ENCODE peak calls at places on chromosomes 11 and 22, in five cellular contexts. One of them, this sample, is unnamed.

GRCh38 chr11:127275771-127276170 is 275.2 kb upstream of the KIRREL3 start:
- DNase-seq in stimulated activated CD4-positive, alpha-beta T cell treated with anti-CD3 and anti-CD28 coated beads, Interleukin-4, amount 100 ng/mL, for 48 hours: no peak
- DNase-seq in stimulated activated CD8-positive, alpha-beta memory T cell treated with anti-CD3 and anti-CD28 coated beads, Interleukin-15, amount 100 ng/mL, for 48 hours: no peak
- DNase-seq in activated naive CD8-positive, alpha-beta T cell treated with anti-CD3 and anti-CD28 coated beads, Interleukin-2, amount 50 U/mL, for 24 hours: no peak
- DNase-seq in HT1080: peak
- DNase-seq in this sample: no peak

GRCh38 chr11:120709808-120710207 is 198.3 kb downstream of the GRIK4 start:
- DNase-seq in activated naive CD8-positive, alpha-beta T cell treated with anti-CD3 and anti-CD28 coated beads, Interleukin-2, amount 50 U/mL, for 24 hours: no peak
- DNase-seq in HT1080: no peak
- DNase-seq in stimulated activated CD4-positive, alpha-beta T cell treated with anti-CD3 and anti-CD28 coated beads, Interleukin-4, amount 100 ng/mL, for 48 hours: no peak
- DNase-seq in stimulated activated CD8-positive, alpha-beta memory T cell treated with anti-CD3 and anti-CD28 coated beads, Interleukin-15, amount 100 ng/mL, for 48 hours: no peak
- DNase-seq in this sample: no peak

GRCh38 chr11:110479445-110480101 is 49.8 kb downstream of the FDX1 start:
- DNase-seq in stimulated activated CD8-positive, alpha-beta memory T cell treated with anti-CD3 and anti-CD28 coated beads, Interleukin-15, amount 100 ng/mL, for 48 hours: no peak
- DNase-seq in HT1080: peak
- DNase-seq in activated naive CD8-positive, alpha-beta T cell treated with anti-CD3 and anti-CD28 coated beads, Interleukin-2, amount 50 U/mL, for 24 hours: no peak
- DNase-seq in stimulated activated CD4-positive, alpha-beta T cell treated with anti-CD3 and anti-CD28 coated beads, Interleukin-4, amount 100 ng/mL, for 48 hours: no peak
- DNase-seq in this sample: peak

GRCh38 chr11:127451852-127452251 is 451.3 kb upstream of the KIRREL3 start:
- DNase-seq in activated naive CD8-positive, alpha-beta T cell treated with anti-CD3 and anti-CD28 coated beads, Interleukin-2, amount 50 U/mL, for 24 hours: no peak
- DNase-seq in stimulated activated CD8-positive, alpha-beta memory T cell treated with anti-CD3 and anti-CD28 coated beads, Interleukin-15, amount 100 ng/mL, for 48 hours: no peak
- DNase-seq in stimulated activated CD4-positive, alpha-beta T cell treated with anti-CD3 and anti-CD28 coated beads, Interleukin-4, amount 100 ng/mL, for 48 hours: no peak
- DNase-seq in HT1080: no peak
- DNase-seq in this sample: no peak

GRCh38 chr11:110200241-110200640 is 96.2 kb downstream of the RDX start:
- DNase-seq in stimulated activated CD8-positive, alpha-beta memory T cell treated with anti-CD3 and anti-CD28 coated beads, Interleukin-15, amount 100 ng/mL, for 48 hours: no peak
- DNase-seq in stimulated activated CD4-positive, alpha-beta T cell treated with anti-CD3 and anti-CD28 coated beads, Interleukin-4, amount 100 ng/mL, for 48 hours: no peak
- DNase-seq in activated naive CD8-positive, alpha-beta T cell treated with anti-CD3 and anti-CD28 coated beads, Interleukin-2, amount 50 U/mL, for 24 hours: no peak
- DNase-seq in HT1080: peak
- DNase-seq in this sample: no peak

GRCh38 chr11:46315783-46316563 is 31.3 kb upstream of the DGKZ start:
- DNase-seq in activated naive CD8-positive, alpha-beta T cell treated with anti-CD3 and anti-CD28 coated beads, Interleukin-2, amount 50 U/mL, for 24 hours: no peak
- DNase-seq in HT1080: no peak
- DNase-seq in stimulated activated CD4-positive, alpha-beta T cell treated with anti-CD3 and anti-CD28 coated beads, Interleukin-4, amount 100 ng/mL, for 48 hours: no peak
- DNase-seq in stimulated activated CD8-positive, alpha-beta memory T cell treated with anti-CD3 and anti-CD28 coated beads, Interleukin-15, amount 100 ng/mL, for 48 hours: no peak
- DNase-seq in this sample: no peak

GRCh38 chr22:44338906-44339305 is 26.2 kb upstream of the SHISAL1 start:
- DNase-seq in HT1080: no peak
- DNase-seq in stimulated activated CD8-positive, alpha-beta memory T cell treated with anti-CD3 and anti-CD28 coated beads, Interleukin-15, amount 100 ng/mL, for 48 hours: no peak
- DNase-seq in stimulated activated CD4-positive, alpha-beta T cell treated with anti-CD3 and anti-CD28 coated beads, Interleukin-4, amount 100 ng/mL, for 48 hours: no peak
- DNase-seq in activated naive CD8-positive, alpha-beta T cell treated with anti-CD3 and anti-CD28 coated beads, Interleukin-2, amount 50 U/mL, for 24 hours: no peak
- DNase-seq in this sample: no peak

GRCh38 chr11:118544647-118545010 is 13.6 kb downstream of the TMEM25 start:
- DNase-seq in stimulated activated CD8-positive, alpha-beta memory T cell treated with anti-CD3 and anti-CD28 coated beads, Interleukin-15, amount 100 ng/mL, for 48 hours: no peak
- DNase-seq in stimulated activated CD4-positive, alpha-beta T cell treated with anti-CD3 and anti-CD28 coated beads, Interleukin-4, amount 100 ng/mL, for 48 hours: no peak
- DNase-seq in HT1080: no peak
- DNase-seq in activated naive CD8-positive, alpha-beta T cell treated with anti-CD3 and anti-CD28 coated beads, Interleukin-2, amount 50 U/mL, for 24 hours: no peak
- DNase-seq in this sample: no peak

GRCh38 chr22:38235240-38235850 is 33.6 kb downstream of the MAFF start:
- DNase-seq in HT1080: no peak
- DNase-seq in activated naive CD8-positive, alpha-beta T cell treated with anti-CD3 and anti-CD28 coated beads, Interleukin-2, amount 50 U/mL, for 24 hours: no peak
- DNase-seq in stimulated activated CD8-positive, alpha-beta memory T cell treated with anti-CD3 and anti-CD28 coated beads, Interleukin-15, amount 100 ng/mL, for 48 hours: no peak
- DNase-seq in stimulated activated CD4-positive, alpha-beta T cell treated with anti-CD3 and anti-CD28 coated beads, Interleukin-4, amount 100 ng/mL, for 48 hours: no peak
- DNase-seq in this sample: no peak

GRCh38 chr11:5605849-5606248 is 9.4 kb downstream of the TRIM6 start:
- DNase-seq in stimulated activated CD8-positive, alpha-beta memory T cell treated with anti-CD3 and anti-CD28 coated beads, Interleukin-15, amount 100 ng/mL, for 48 hours: no peak
- DNase-seq in stimulated activated CD4-positive, alpha-beta T cell treated with anti-CD3 and anti-CD28 coated beads, Interleukin-4, amount 100 ng/mL, for 48 hours: no peak
- DNase-seq in HT1080: peak
- DNase-seq in activated naive CD8-positive, alpha-beta T cell treated with anti-CD3 and anti-CD28 coated beads, Interleukin-2, amount 50 U/mL, for 24 hours: no peak
- DNase-seq in this sample: no peak

GRCh38 chr22:45972868-45973212 is 4.1 kb downstream of the WNT7B start:
- DNase-seq in activated naive CD8-positive, alpha-beta T cell treated with anti-CD3 and anti-CD28 coated beads, Interleukin-2, amount 50 U/mL, for 24 hours: no peak
- DNase-seq in stimulated activated CD4-positive, alpha-beta T cell treated with anti-CD3 and anti-CD28 coated beads, Interleukin-4, amount 100 ng/mL, for 48 hours: no peak
- DNase-seq in HT1080: no peak
- DNase-seq in stimulated activated CD8-positive, alpha-beta memory T cell treated with anti-CD3 and anti-CD28 coated beads, Interleukin-15, amount 100 ng/mL, for 48 hours: no peak
- DNase-seq in this sample: peak

GRCh38 chr22:48886604-48887393 is 940.9 kb downstream of the BRD1 start:
- DNase-seq in stimulated activated CD8-positive, alpha-beta memory T cell treated with anti-CD3 and anti-CD28 coated beads, Interleukin-15, amount 100 ng/mL, for 48 hours: no peak
- DNase-seq in HT1080: no peak
- DNase-seq in stimulated activated CD4-positive, alpha-beta T cell treated with anti-CD3 and anti-CD28 coated beads, Interleukin-4, amount 100 ng/mL, for 48 hours: no peak
- DNase-seq in activated naive CD8-positive, alpha-beta T cell treated with anti-CD3 and anti-CD28 coated beads, Interleukin-2, amount 50 U/mL, for 24 hours: no peak
- DNase-seq in this sample: no peak

GRCh38 chr11:74474316-74474715 is 7.0 kb upstream of the KCNE3 start:
- DNase-seq in stimulated activated CD4-positive, alpha-beta T cell treated with anti-CD3 and anti-CD28 coated beads, Interleukin-4, amount 100 ng/mL, for 48 hours: no peak
- DNase-seq in HT1080: no peak
- DNase-seq in stimulated activated CD8-positive, alpha-beta memory T cell treated with anti-CD3 and anti-CD28 coated beads, Interleukin-15, amount 100 ng/mL, for 48 hours: no peak
- DNase-seq in activated naive CD8-positive, alpha-beta T cell treated with anti-CD3 and anti-CD28 coated beads, Interleukin-2, amount 50 U/mL, for 24 hours: no peak
- DNase-seq in this sample: no peak

GRCh38 chr11:46117842-46118241 is 3.4 kb downstream of the PHF21A start:
- DNase-seq in stimulated activated CD8-positive, alpha-beta memory T cell treated with anti-CD3 and anti-CD28 coated beads, Interleukin-15, amount 100 ng/mL, for 48 hours: no peak
- DNase-seq in activated naive CD8-positive, alpha-beta T cell treated with anti-CD3 and anti-CD28 coated beads, Interleukin-2, amount 50 U/mL, for 24 hours: no peak
- DNase-seq in stimulated activated CD4-positive, alpha-beta T cell treated with anti-CD3 and anti-CD28 coated beads, Interleukin-4, amount 100 ng/mL, for 48 hours: no peak
- DNase-seq in HT1080: no peak
- DNase-seq in this sample: no peak

GRCh38 chr11:33830903-33831648 is 56.8 kb upstream of the FBXO3 start:
- DNase-seq in HT1080: no peak
- DNase-seq in stimulated activated CD4-positive, alpha-beta T cell treated with anti-CD3 and anti-CD28 coated beads, Interleukin-4, amount 100 ng/mL, for 48 hours: no peak
- DNase-seq in activated naive CD8-positive, alpha-beta T cell treated with anti-CD3 and anti-CD28 coated beads, Interleukin-2, amount 50 U/mL, for 24 hours: no peak
- DNase-seq in stimulated activated CD8-positive, alpha-beta memory T cell treated with anti-CD3 and anti-CD28 coated beads, Interleukin-15, amount 100 ng/mL, for 48 hours: no peak
- DNase-seq in this sample: no peak

GRCh38 chr11:102171101-102171500 is 60.9 kb downstream of the YAP1 start:
- DNase-seq in activated naive CD8-positive, alpha-beta T cell treated with anti-CD3 and anti-CD28 coated beads, Interleukin-2, amount 50 U/mL, for 24 hours: no peak
- DNase-seq in stimulated activated CD8-positive, alpha-beta memory T cell treated with anti-CD3 and anti-CD28 coated beads, Interleukin-15, amount 100 ng/mL, for 48 hours: no peak
- DNase-seq in stimulated activated CD4-positive, alpha-beta T cell treated with anti-CD3 and anti-CD28 coated beads, Interleukin-4, amount 100 ng/mL, for 48 hours: no peak
- DNase-seq in HT1080: peak
- DNase-seq in this sample: no peak

GRCh38 chr11:122673706-122674105 is 18.2 kb downstream of the UBASH3B start:
- DNase-seq in activated naive CD8-positive, alpha-beta T cell treated with anti-CD3 and anti-CD28 coated beads, Interleukin-2, amount 50 U/mL, for 24 hours: no peak
- DNase-seq in stimulated activated CD8-positive, alpha-beta memory T cell treated with anti-CD3 and anti-CD28 coated beads, Interleukin-15, amount 100 ng/mL, for 48 hours: no peak
- DNase-seq in stimulated activated CD4-positive, alpha-beta T cell treated with anti-CD3 and anti-CD28 coated beads, Interleukin-4, amount 100 ng/mL, for 48 hours: no peak
- DNase-seq in HT1080: no peak
- DNase-seq in this sample: no peak

GRCh38 chr22:24138649-24139420 is 42.5 kb upstream of the SUSD2 start:
- DNase-seq in activated naive CD8-positive, alpha-beta T cell treated with anti-CD3 and anti-CD28 coated beads, Interleukin-2, amount 50 U/mL, for 24 hours: no peak
- DNase-seq in stimulated activated CD8-positive, alpha-beta memory T cell treated with anti-CD3 and anti-CD28 coated beads, Interleukin-15, amount 100 ng/mL, for 48 hours: no peak
- DNase-seq in stimulated activated CD4-positive, alpha-beta T cell treated with anti-CD3 and anti-CD28 coated beads, Interleukin-4, amount 100 ng/mL, for 48 hours: no peak
- DNase-seq in HT1080: no peak
- DNase-seq in this sample: no peak